ENCODE peak calls at places on chromosomes 13 and 19, in four cellular contexts. One of them, this sample, is unnamed.

GRCh38 chr19:58154287-58154678 is 3.7 kb upstream of the ZNF329 start:
- DNase-seq in endothelial cell of umbilical vein: peak
- DNase-seq in T-helper 9 cell: no peak
- DNase-seq in stimulated activated CD8-positive, alpha-beta memory T cell treated with anti-CD3 and anti-CD28 coated beads, Interleukin-4, amount 100 ng/mL, for 1 hour: no peak
- DNase-seq in this sample: peak

GRCh38 chr13:46523972-46524737 is 28.8 kb upstream of the LRCH1 start:
- DNase-seq in endothelial cell of umbilical vein: peak
- DNase-seq in T-helper 9 cell: no peak
- DNase-seq in stimulated activated CD8-positive, alpha-beta memory T cell treated with anti-CD3 and anti-CD28 coated beads, Interleukin-4, amount 100 ng/mL, for 1 hour: no peak
- DNase-seq in this sample: no peak

GRCh38 chr19:13978721-13979191 is 26.4 kb downstream of the DCAF15 start:
- DNase-seq in endothelial cell of umbilical vein: no peak
- DNase-seq in T-helper 9 cell: no peak
- DNase-seq in stimulated activated CD8-positive, alpha-beta memory T cell treated with anti-CD3 and anti-CD28 coated beads, Interleukin-4, amount 100 ng/mL, for 1 hour: no peak
- DNase-seq in this sample: no peak

GRCh38 chr19:29804493-29804892 is 7.3 kb upstream of the CCNE1 start:
- DNase-seq in endothelial cell of umbilical vein: no peak
- DNase-seq in T-helper 9 cell: no peak
- DNase-seq in stimulated activated CD8-positive, alpha-beta memory T cell treated with anti-CD3 and anti-CD28 coated beads, Interleukin-4, amount 100 ng/mL, for 1 hour: no peak
- DNase-seq in this sample: no peak

GRCh38 chr13:112771139-112771876 is 81.5 kb downstream of the ATP11A start:
- DNase-seq in endothelial cell of umbilical vein: no peak
- DNase-seq in T-helper 9 cell: no peak
- DNase-seq in stimulated activated CD8-positive, alpha-beta memory T cell treated with anti-CD3 and anti-CD28 coated beads, Interleukin-4, amount 100 ng/mL, for 1 hour: no peak
- DNase-seq in this sample: no peak

GRCh38 chr13:103371271-103371670 is 305.1 kb upstream of the SLC10A2 start:
- DNase-seq in endothelial cell of umbilical vein: no peak
- DNase-seq in T-helper 9 cell: no peak
- DNase-seq in stimulated activated CD8-positive, alpha-beta memory T cell treated with anti-CD3 and anti-CD28 coated beads, Interleukin-4, amount 100 ng/mL, for 1 hour: no peak
- DNase-seq in this sample: no peak

GRCh38 chr19:23365222-23365621 is 30.0 kb downstream of the ZNF91 start:
- DNase-seq in endothelial cell of umbilical vein: no peak
- DNase-seq in T-helper 9 cell: no peak
- DNase-seq in stimulated activated CD8-positive, alpha-beta memory T cell treated with anti-CD3 and anti-CD28 coated beads, Interleukin-4, amount 100 ng/mL, for 1 hour: no peak
- DNase-seq in this sample: no peak

GRCh38 chr13:88005188-88005587 is 334.0 kb downstream of the SLITRK5 start:
- DNase-seq in endothelial cell of umbilical vein: no peak
- DNase-seq in T-helper 9 cell: no peak
- DNase-seq in stimulated activated CD8-positive, alpha-beta memory T cell treated with anti-CD3 and anti-CD28 coated beads, Interleukin-4, amount 100 ng/mL, for 1 hour: no peak
- DNase-seq in this sample: no peak

GRCh38 chr13:41401371-41401770 is 56.0 kb upstream of the RGCC start:
- DNase-seq in endothelial cell of umbilical vein: no peak
- DNase-seq in T-helper 9 cell: no peak
- DNase-seq in stimulated activated CD8-positive, alpha-beta memory T cell treated with anti-CD3 and anti-CD28 coated beads, Interleukin-4, amount 100 ng/mL, for 1 hour: no peak
- DNase-seq in this sample: no peak

GRCh38 chr13:25084101-25084500 is 11.8 kb upstream of the PABPC3 start:
- DNase-seq in endothelial cell of umbilical vein: no peak
- DNase-seq in T-helper 9 cell: no peak
- DNase-seq in stimulated activated CD8-positive, alpha-beta memory T cell treated with anti-CD3 and anti-CD28 coated beads, Interleukin-4, amount 100 ng/mL, for 1 hour: no peak
- DNase-seq in this sample: no peak

GRCh38 chr13:47858678-47859050 is 142.4 kb downstream of the SUCLA2 start:
- DNase-seq in endothelial cell of umbilical vein: no peak
- DNase-seq in T-helper 9 cell: no peak
- DNase-seq in stimulated activated CD8-positive, alpha-beta memory T cell treated with anti-CD3 and anti-CD28 coated beads, Interleukin-4, amount 100 ng/mL, for 1 hour: no peak
- DNase-seq in this sample: no peak

GRCh38 chr19:11421607-11422098 is 2.5 kb upstream of the RGL3 start:
- DNase-seq in endothelial cell of umbilical vein: no peak
- DNase-seq in T-helper 9 cell: no peak
- DNase-seq in stimulated activated CD8-positive, alpha-beta memory T cell treated with anti-CD3 and anti-CD28 coated beads, Interleukin-4, amount 100 ng/mL, for 1 hour: no peak
- DNase-seq in this sample: peak

GRCh38 chr19:16076958-16077611 is 790 bp downstream of the TPM4 start:
- DNase-seq in endothelial cell of umbilical vein: peak
- DNase-seq in T-helper 9 cell: peak
- DNase-seq in stimulated activated CD8-positive, alpha-beta memory T cell treated with anti-CD3 and anti-CD28 coated beads, Interleukin-4, amount 100 ng/mL, for 1 hour: no peak
- DNase-seq in this sample: peak

GRCh38 chr19:58571575-58571947 is 1.6 kb downstream of the MZF1 start:
- DNase-seq in endothelial cell of umbilical vein: no peak
- DNase-seq in T-helper 9 cell: no peak
- DNase-seq in stimulated activated CD8-positive, alpha-beta memory T cell treated with anti-CD3 and anti-CD28 coated beads, Interleukin-4, amount 100 ng/mL, for 1 hour: no peak
- DNase-seq in this sample: no peak

GRCh38 chr13:44004881-44005280 is 125.2 kb downstream of the LACC1 start:
- DNase-seq in endothelial cell of umbilical vein: peak
- DNase-seq in T-helper 9 cell: no peak
- DNase-seq in stimulated activated CD8-positive, alpha-beta memory T cell treated with anti-CD3 and anti-CD28 coated beads, Interleukin-4, amount 100 ng/mL, for 1 hour: no peak
- DNase-seq in this sample: no peak

GRCh38 chr13:67635754-67636153 is 405.6 kb upstream of the PCDH9 start:
- DNase-seq in endothelial cell of umbilical vein: no peak
- DNase-seq in T-helper 9 cell: no peak
- DNase-seq in stimulated activated CD8-positive, alpha-beta memory T cell treated with anti-CD3 and anti-CD28 coated beads, Interleukin-4, amount 100 ng/mL, for 1 hour: no peak
- DNase-seq in this sample: no peak

GRCh38 chr13:78176880-78177279 is 258.2 kb upstream of the EDNRB start:
- DNase-seq in endothelial cell of umbilical vein: no peak
- DNase-seq in T-helper 9 cell: no peak
- DNase-seq in stimulated activated CD8-positive, alpha-beta memory T cell treated with anti-CD3 and anti-CD28 coated beads, Interleukin-4, amount 100 ng/mL, for 1 hour: no peak
- DNase-seq in this sample: no peak

GRCh38 chr19:38975861-38976271 is 324 bp upstream of the FBXO17 start:
- DNase-seq in endothelial cell of umbilical vein: peak
- DNase-seq in T-helper 9 cell: no peak
- DNase-seq in stimulated activated CD8-positive, alpha-beta memory T cell treated with anti-CD3 and anti-CD28 coated beads, Interleukin-4, amount 100 ng/mL, for 1 hour: no peak
- DNase-seq in this sample: no peak

GRCh38 chr13:29707876-29708543 is 112.5 kb upstream of the SLC7A1 start:
- DNase-seq in endothelial cell of umbilical vein: peak
- DNase-seq in T-helper 9 cell: peak
- DNase-seq in stimulated activated CD8-positive, alpha-beta memory T cell treated with anti-CD3 and anti-CD28 coated beads, Interleukin-4, amount 100 ng/mL, for 1 hour: peak
- DNase-seq in this sample: peak

GRCh38 chr19:11737964-11738745 is 591 bp downstream of the ZNF823 start:
- DNase-seq in endothelial cell of umbilical vein: peak
- DNase-seq in T-helper 9 cell: peak
- DNase-seq in stimulated activated CD8-positive, alpha-beta memory T cell treated with anti-CD3 and anti-CD28 coated beads, Interleukin-4, amount 100 ng/mL, for 1 hour: no peak
- DNase-seq in this sample: peak

GRCh38 chr13:42027286-42027685 is 21.2 kb upstream of the DGKH start:
- DNase-seq in endothelial cell of umbilical vein: no peak
- DNase-seq in T-helper 9 cell: no peak
- DNase-seq in stimulated activated CD8-positive, alpha-beta memory T cell treated with anti-CD3 and anti-CD28 coated beads, Interleukin-4, amount 100 ng/mL, for 1 hour: no peak
- DNase-seq in this sample: no peak

GRCh38 chr13:78602561-78603239 is 652 bp downstream of the POU4F1 start:
- DNase-seq in endothelial cell of umbilical vein: no peak
- DNase-seq in T-helper 9 cell: no peak
- DNase-seq in stimulated activated CD8-positive, alpha-beta memory T cell treated with anti-CD3 and anti-CD28 coated beads, Interleukin-4, amount 100 ng/mL, for 1 hour: no peak
- DNase-seq in this sample: no peak

GRCh38 chr13:32530841-32531253 is 7.7 kb downstream of the N4BP2L2 start:
- DNase-seq in endothelial cell of umbilical vein: peak
- DNase-seq in T-helper 9 cell: no peak
- DNase-seq in stimulated activated CD8-positive, alpha-beta memory T cell treated with anti-CD3 and anti-CD28 coated beads, Interleukin-4, amount 100 ng/mL, for 1 hour: no peak
- DNase-seq in this sample: no peak

GRCh38 chr19:8209965-8210659 is 942 bp downstream of the CERS4 start:
- DNase-seq in endothelial cell of umbilical vein: no peak
- DNase-seq in T-helper 9 cell: no peak
- DNase-seq in stimulated activated CD8-positive, alpha-beta memory T cell treated with anti-CD3 and anti-CD28 coated beads, Interleukin-4, amount 100 ng/mL, for 1 hour: no peak
- DNase-seq in this sample: no peak

GRCh38 chr13:112255550-112256120 is 120.5 kb upstream of the SPACA7 start:
- DNase-seq in endothelial cell of umbilical vein: no peak
- DNase-seq in T-helper 9 cell: no peak
- DNase-seq in stimulated activated CD8-positive, alpha-beta memory T cell treated with anti-CD3 and anti-CD28 coated beads, Interleukin-4, amount 100 ng/mL, for 1 hour: no peak
- DNase-seq in this sample: no peak

GRCh38 chr13:59687028-59687427 is 476.7 kb downstream of the DIAPH3 start:
- DNase-seq in endothelial cell of umbilical vein: no peak
- DNase-seq in T-helper 9 cell: no peak
- DNase-seq in stimulated activated CD8-positive, alpha-beta memory T cell treated with anti-CD3 and anti-CD28 coated beads, Interleukin-4, amount 100 ng/mL, for 1 hour: no peak
- DNase-seq in this sample: no peak

GRCh38 chr19:45528744-45529453 is 21.6 kb downstream of the VASP start:
- DNase-seq in endothelial cell of umbilical vein: no peak
- DNase-seq in T-helper 9 cell: no peak
- DNase-seq in stimulated activated CD8-positive, alpha-beta memory T cell treated with anti-CD3 and anti-CD28 coated beads, Interleukin-4, amount 100 ng/mL, for 1 hour: no peak
- DNase-seq in this sample: peak

GRCh38 chr19:51749979-51750378 is 1.7 kb downstream of the FPR1 start:
- DNase-seq in endothelial cell of umbilical vein: no peak
- DNase-seq in T-helper 9 cell: no peak
- DNase-seq in stimulated activated CD8-positive, alpha-beta memory T cell treated with anti-CD3 and anti-CD28 coated beads, Interleukin-4, amount 100 ng/mL, for 1 hour: no peak
- DNase-seq in this sample: no peak

GRCh38 chr19:49799798-49800376 is 13.2 kb downstream of the FUZ start:
- DNase-seq in endothelial cell of umbilical vein: no peak
- DNase-seq in T-helper 9 cell: no peak
- DNase-seq in stimulated activated CD8-positive, alpha-beta memory T cell treated with anti-CD3 and anti-CD28 coated beads, Interleukin-4, amount 100 ng/mL, for 1 hour: no peak
- DNase-seq in this sample: no peak

GRCh38 chr13:41546372-41547252 is 89.3 kb downstream of the RGCC start:
- DNase-seq in endothelial cell of umbilical vein: no peak
- DNase-seq in T-helper 9 cell: no peak
- DNase-seq in stimulated activated CD8-positive, alpha-beta memory T cell treated with anti-CD3 and anti-CD28 coated beads, Interleukin-4, amount 100 ng/mL, for 1 hour: no peak
- DNase-seq in this sample: no peak

GRCh38 chr19:29517412-29517811 is 8.4 kb upstream of the VSTM2B start:
- DNase-seq in endothelial cell of umbilical vein: no peak
- DNase-seq in T-helper 9 cell: no peak
- DNase-seq in stimulated activated CD8-positive, alpha-beta memory T cell treated with anti-CD3 and anti-CD28 coated beads, Interleukin-4, amount 100 ng/mL, for 1 hour: no peak
- DNase-seq in this sample: no peak

GRCh38 chr13:68851026-68851425 is 1256.6 kb upstream of the ATXN8OS start:
- DNase-seq in endothelial cell of umbilical vein: no peak
- DNase-seq in T-helper 9 cell: no peak
- DNase-seq in stimulated activated CD8-positive, alpha-beta memory T cell treated with anti-CD3 and anti-CD28 coated beads, Interleukin-4, amount 100 ng/mL, for 1 hour: no peak
- DNase-seq in this sample: no peak

GRCh38 chr13:103101500-103101899 is 35.3 kb upstream of the SLC10A2 start:
- DNase-seq in endothelial cell of umbilical vein: no peak
- DNase-seq in T-helper 9 cell: no peak
- DNase-seq in stimulated activated CD8-positive, alpha-beta memory T cell treated with anti-CD3 and anti-CD28 coated beads, Interleukin-4, amount 100 ng/mL, for 1 hour: no peak
- DNase-seq in this sample: no peak

GRCh38 chr13:67048084-67048792 is 181.9 kb downstream of the PCDH9 start:
- DNase-seq in endothelial cell of umbilical vein: peak
- DNase-seq in T-helper 9 cell: no peak
- DNase-seq in stimulated activated CD8-positive, alpha-beta memory T cell treated with anti-CD3 and anti-CD28 coated beads, Interleukin-4, amount 100 ng/mL, for 1 hour: no peak
- DNase-seq in this sample: no peak

GRCh38 chr13:74868044-74868443 is 613.9 kb downstream of the TBC1D4 start:
- DNase-seq in endothelial cell of umbilical vein: no peak
- DNase-seq in T-helper 9 cell: no peak
- DNase-seq in stimulated activated CD8-positive, alpha-beta memory T cell treated with anti-CD3 and anti-CD28 coated beads, Interleukin-4, amount 100 ng/mL, for 1 hour: no peak
- DNase-seq in this sample: no peak

GRCh38 chr19:2050991-2051770 is at the start of gene MKNK2:
- DNase-seq in endothelial cell of umbilical vein: peak
- DNase-seq in T-helper 9 cell: peak
- DNase-seq in stimulated activated CD8-positive, alpha-beta memory T cell treated with anti-CD3 and anti-CD28 coated beads, Interleukin-4, amount 100 ng/mL, for 1 hour: peak
- DNase-seq in this sample: peak

This sample was measured in stomach.